ENCODE peak calls at places on chromosomes 11 and 22, in four cellular contexts. F is K562, W is Panc1, P is HepG2. X is an unnamed sample.

GRCh38 chr11:58494096-58494495 is 13.8 kb downstream of the OR5B21 start:
- DNase-seq in F (no peak), P (no peak), W (no peak), X (no peak)

GRCh38 chr11:288328-289144 is at the start of gene PGGHG:
- DNase-seq in P (no peak), W (no peak), F (no peak), X (no peak)

GRCh38 chr22:41171996-41172395 is 33.1 kb upstream of the L3MBTL2 start:
- DNase-seq in W (no peak), P (no peak), F (no peak), X (no peak)

GRCh38 chr11:123356539-123356938 is 73.5 kb upstream of the GRAMD1B start:
- DNase-seq in F (no peak), P (no peak), W (no peak), X (no peak)

GRCh38 chr11:2775626-2776350 is 76.0 kb upstream of the KCNQ1OT1 start:
- DNase-seq in F (no peak), W (no peak), P (no peak), X (no peak)

GRCh38 chr22:32880906-32881596 is 79.5 kb downstream of the TIMP3 start:
- DNase-seq in F (peak), W (no peak), P (no peak), X (no peak)

GRCh38 chr11:73240190-73240781 is 22.2 kb downstream of the P2RY2 start:
- DNase-seq in W (no peak), F (no peak), P (no peak), X (no peak)

GRCh38 chr11:125517116-125517804 is 21.2 kb upstream of the FEZ1 start:
- DNase-seq in P (no peak), F (peak), W (no peak), X (no peak)

GRCh38 chr11:127252321-127252720 is 251.8 kb upstream of the KIRREL3 start:
- DNase-seq in F (no peak), W (no peak), P (no peak), X (no peak)

GRCh38 chr11:83573097-83573496 is 286.9 kb upstream of the CCDC90B start:
- DNase-seq in P (no peak), W (no peak), F (no peak), X (no peak)

GRCh38 chr22:23530766-23531282 is 49.3 kb downstream of the IGLL1 start:
- DNase-seq in F (no peak), W (no peak), P (no peak), X (no peak)

GRCh38 chr11:130815074-130815802 is 101.0 kb downstream of the SNX19 start:
- DNase-seq in P (no peak), W (no peak), F (no peak), X (no peak)

GRCh38 chr11:42410251-42410956 is 901.4 kb upstream of the API5 start:
- DNase-seq in W (no peak), F (no peak), P (no peak), X (no peak)

DNA sequence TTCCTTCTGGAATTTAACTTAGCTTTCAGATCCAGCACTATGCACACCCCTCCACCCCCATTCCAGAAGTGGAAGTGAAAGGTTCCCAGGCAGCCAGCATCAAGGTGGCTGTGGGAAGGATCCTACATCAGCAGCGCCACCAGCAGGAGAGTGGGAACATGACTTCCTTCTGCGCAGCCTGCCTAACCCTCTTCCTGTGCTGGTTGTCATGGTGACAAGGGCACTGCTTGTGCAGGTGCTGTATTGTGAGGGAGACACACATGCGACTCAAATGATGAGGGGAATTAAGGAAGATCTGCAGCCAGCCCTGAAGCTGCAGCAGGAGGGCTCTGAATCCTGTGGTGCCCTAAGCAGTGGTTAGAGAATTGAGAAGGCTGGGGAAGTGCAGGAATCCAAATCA is 904.4 kb upstream of the API5 start:
- DNase-seq in P (no peak), F (no peak), W (no peak), X (no peak)
- TF ChIP-seq CTCF in P (no peak), F (no peak), W (no peak), X (no peak)

GRCh38 chr22:45441158-45441557 is 27.7 kb downstream of the RIBC2 start:
- DNase-seq in P (peak), F (no peak), W (peak), X (peak)
- TF ChIP-seq REST in P (no peak), F (no peak), W (no peak), X (no peak)

GRCh38 chr11:12680246-12680939 is 6.2 kb downstream of the TEAD1 start:
- DNase-seq in F (peak), P (peak), W (no peak), X (no peak)

GRCh38 chr11:12678092-12678491 is 3.9 kb downstream of the TEAD1 start:
- DNase-seq in P (no peak), F (no peak), W (no peak), X (no peak)

GRCh38 chr11:12680940-12681258 is 6.7 kb downstream of the TEAD1 start:
- DNase-seq in W (no peak), P (no peak), F (no peak), X (no peak)

GRCh38 chr11:12678991-12679390 is 4.8 kb downstream of the TEAD1 start:
- DNase-seq in W (no peak), F (no peak), P (no peak), X (no peak)

GRCh38 chr11:12679471-12679870 is 5.2 kb downstream of the TEAD1 start:
- DNase-seq in W (no peak), F (no peak), P (no peak), X (no peak)
- TF ChIP-seq TCF7L2 in W (no peak), F (no peak), P (no peak), X (no peak)

DNA sequence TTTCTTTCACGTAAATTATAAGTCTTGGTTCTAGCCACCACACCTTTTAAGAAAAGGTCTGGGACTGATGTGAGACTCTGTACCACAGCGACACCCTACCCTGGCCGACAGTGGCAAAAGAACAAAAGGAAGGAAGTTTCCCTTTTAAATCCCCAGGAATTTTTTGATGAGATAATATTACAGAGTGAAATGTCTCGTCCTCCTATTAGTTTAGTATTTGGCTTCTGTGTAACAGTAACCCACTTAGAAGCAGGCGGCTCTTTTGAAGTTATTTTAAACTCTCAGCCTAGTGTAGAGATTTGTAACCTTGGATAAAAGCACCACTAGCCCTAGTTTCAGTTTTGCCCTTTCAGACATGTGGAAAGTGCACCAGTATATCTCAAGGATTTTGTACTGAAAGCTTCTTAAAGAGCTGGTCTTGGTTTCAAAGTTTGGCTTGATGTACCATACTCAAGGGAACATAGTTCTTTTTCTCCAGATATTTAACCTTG is 84.1 kb downstream of the C22orf31 start:
- DNase-seq in P (peak), W (no peak), F (no peak), X (peak)
- TF ChIP-seq CTCF in P (peak), W (no peak), F (no peak), X (peak)

DNA sequence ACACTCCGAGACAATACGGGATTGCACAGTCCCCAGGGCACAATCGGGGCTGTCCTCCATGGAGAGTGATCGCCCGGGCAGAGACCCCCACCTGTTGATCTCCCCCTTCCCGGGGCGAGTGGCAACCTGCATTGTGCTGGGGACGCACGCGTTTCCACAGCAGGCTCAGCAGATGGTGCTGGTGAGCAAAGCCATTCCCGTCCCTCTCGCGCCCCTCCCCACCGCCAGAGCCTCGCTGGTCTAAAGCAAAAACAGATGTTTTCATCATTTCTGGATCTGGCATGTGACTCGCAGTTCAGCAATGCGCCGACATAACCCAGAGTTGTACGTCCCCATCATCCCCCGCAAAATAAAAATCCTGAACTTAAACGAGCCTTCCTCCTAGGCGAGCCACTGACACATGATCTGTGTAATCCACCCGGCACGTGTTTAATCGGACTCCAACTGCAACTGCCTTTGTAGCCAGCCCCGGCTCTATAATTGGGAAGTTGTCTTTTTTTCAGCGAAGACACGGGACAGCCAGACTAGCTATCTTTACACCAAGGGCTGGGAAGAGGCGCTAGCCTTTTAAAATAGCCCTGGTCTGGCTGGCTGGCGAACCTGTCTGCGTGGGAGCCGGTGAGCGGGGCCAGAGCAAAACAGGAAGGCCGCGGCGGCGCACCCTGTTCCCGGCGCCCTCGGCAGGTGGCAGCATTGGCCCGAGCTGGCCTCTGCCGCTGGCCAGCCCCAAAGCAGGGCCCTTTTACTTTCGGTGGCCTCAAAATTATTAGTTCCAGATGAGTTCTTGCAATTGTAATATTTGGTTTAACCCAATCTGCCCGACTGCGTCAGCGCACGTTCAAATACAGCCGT is 202.9 kb upstream of the SORL1-AS1 start:
- DNase-seq in W (peak), F (peak), P (peak), X (peak)
- TF ChIP-seq REST in W (peak), F (no peak), P (no peak), X (no peak)

GRCh38 chr11:128294685-128295079 is 292.7 kb downstream of the ETS1 start:
- DNase-seq in W (no peak), P (no peak), F (no peak), X (no peak)
- TF ChIP-seq TCF7L2 in W (no peak), P (no peak), F (no peak), X (no peak)

GRCh38 chr11:110095554-110095953 is 2.4 kb downstream of the ZC3H12C start:
- DNase-seq in P (no peak), F (no peak), W (no peak), X (peak)
- TF ChIP-seq CTCF in P (no peak), F (no peak), W (no peak), X (no peak)

DNA sequence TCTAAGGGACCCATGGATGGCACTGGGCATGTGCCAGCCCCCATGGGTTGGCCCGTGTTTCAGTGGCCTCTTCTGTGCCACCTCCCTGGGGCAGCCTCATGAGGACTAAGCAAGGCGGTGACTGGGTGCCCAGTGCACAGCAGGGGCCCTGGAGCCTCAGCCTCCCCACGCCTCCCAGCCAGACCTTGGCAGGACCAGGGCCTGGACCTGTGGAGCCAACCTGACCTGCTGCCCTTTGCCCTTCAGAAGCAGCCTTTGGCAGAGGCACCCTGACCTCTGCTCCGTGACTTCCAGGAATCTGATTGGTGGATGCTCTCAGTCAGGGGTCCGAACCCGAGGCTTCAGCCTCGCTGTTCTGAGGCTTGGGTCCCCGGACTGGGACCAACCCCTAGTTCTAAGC is 24.8 kb upstream of the TAB1 start:
- DNase-seq in W (no peak), F (no peak), P (no peak), X (no peak)
- TF ChIP-seq REST in W (no peak), F (no peak), P (no peak), X (no peak)

GRCh38 chr11:117146521-117146920 is 2.4 kb downstream of the PAFAH1B2 start:
- DNase-seq in F (no peak), W (no peak), P (no peak), X (no peak)
- TF ChIP-seq TCF7L2 in F (no peak), W (no peak), P (no peak), X (no peak)